ENCODE peak calls at places on chromosomes 4 and X, in six cellular contexts. I, X, C, E, A and O are unnamed samples.
A peak's percentile ranks its signal among the peaks of the same experiment; 100 is the strongest.

GRCh38 chrX:22652596-22652995 is 347.2 kb upstream of the DDX53 start:
- DNase-seq in I (no peak), X (no peak), C (peak; percentile 8), E (no peak), A (no peak), O (peak; percentile 18)

GRCh38 chr4:128275351-128275750 is 12.3 kb downstream of the PGRMC2 start:
- DNase-seq in I (no peak), X (no peak), C (no peak), E (no peak), A (no peak), O (no peak)

GRCh38 chrX:36961590-36961989 is 46.6 kb upstream of the FAM47C start:
- DNase-seq in I (no peak), X (peak; percentile 15), C (peak; percentile 1), E (no peak), A (no peak), O (no peak)

GRCh38 chr4:147731611-147732515 is at the start of gene ARHGAP10:
- DNase-seq in I (peak; percentile 54), X (no peak), C (no peak), E (no peak), A (no peak), O (peak; percentile 63)

GRCh38 chr4:120769227-120769626 is 153.3 kb downstream of the PRDM5 start:
- DNase-seq in I (no peak), X (peak; percentile 16), C (no peak), E (no peak), A (no peak), O (no peak)

GRCh38 chrX:72621163-72621562 is 48.5 kb upstream of the HDAC8 start:
- DNase-seq in I (no peak), X (no peak), C (no peak), E (no peak), A (no peak), O (no peak)

GRCh38 chr4:38591617-38592337 is 72.2 kb upstream of the KLF3 start:
- DNase-seq in I (no peak), X (no peak), C (no peak), E (no peak), A (no peak), O (no peak)

GRCh38 chrX:69504626-69505612 is 793 bp downstream of the NALF2 start:
- DNase-seq in I (no peak), X (no peak), C (no peak), E (no peak), A (no peak), O (no peak)

GRCh38 chr4:152983774-152984411 is 47.8 kb downstream of the FHDC1 start:
- DNase-seq in I (no peak), X (no peak), C (no peak), E (no peak), A (no peak), O (no peak)

GRCh38 chr4:82462415-82462831 is 32.0 kb downstream of the ENOPH1 start:
- DNase-seq in I (peak; percentile 92), X (peak; percentile 73), C (peak; percentile 73), E (peak; percentile 54), A (peak; percentile 64), O (peak; percentile 93)

GRCh38 chrX:53440101-53440500 is 5.9 kb upstream of the HSD17B10 start:
- DNase-seq in I (no peak), X (no peak), C (no peak), E (no peak), A (no peak), O (no peak)
- TF ChIP-seq SP1 in I (no peak), X (no peak), C (no peak), E (no peak), A (no peak), O (no peak)

GRCh38 chr4:4761128-4761991 is 98.1 kb upstream of the MSX1 start:
- DNase-seq in I (peak; percentile 16), X (peak; percentile 76), C (peak; percentile 20), E (no peak), A (no peak), O (peak; percentile 69)

GRCh38 chr4:4763815-4764202 is 95.7 kb upstream of the MSX1 start:
- DNase-seq in I (no peak), X (peak; percentile 52), C (peak; percentile 25), E (no peak), A (no peak), O (no peak)

GRCh38 chr4:4764506-4764905 is 95.0 kb upstream of the MSX1 start:
- DNase-seq in I (no peak), X (no peak), C (no peak), E (no peak), A (no peak), O (no peak)

GRCh38 chr4:4762909-4763814 is 96.3 kb upstream of the MSX1 start:
- DNase-seq in I (no peak), X (peak; percentile 98), C (no peak), E (peak; percentile 86), A (no peak), O (peak; percentile 38)

GRCh38 chr4:4762300-4762699 is 97.2 kb upstream of the MSX1 start:
- DNase-seq in I (no peak), X (no peak), C (no peak), E (no peak), A (no peak), O (no peak)
- TF ChIP-seq MAX in I (no peak), X (no peak), C (no peak), E (no peak), A (no peak), O (no peak)

GRCh38 chr4:179750374-179750773 is 2308.1 kb upstream of the AGA start:
- DNase-seq in I (no peak), X (no peak), C (no peak), E (no peak), A (no peak), O (no peak)
- TF ChIP-seq SP1 in I (no peak), X (no peak), C (no peak), E (no peak), A (no peak), O (no peak)

GRCh38 chr4:42767669-42768068 is 110.8 kb upstream of the ATP8A1 start:
- DNase-seq in I (no peak), X (no peak), C (no peak), E (no peak), A (no peak), O (peak; percentile 16)

GRCh38 chr4:42761804-42762203 is 104.9 kb upstream of the ATP8A1 start:
- DNase-seq in I (no peak), X (no peak), C (no peak), E (no peak), A (no peak), O (no peak)
- TF ChIP-seq MAX in I (no peak), X (no peak), C (no peak), E (no peak), A (no peak), O (no peak)

GRCh38 chr4:107854326-107855030 is 29.7 kb downstream of the SGMS2 start:
- DNase-seq in I (no peak), X (no peak), C (no peak), E (no peak), A (no peak), O (no peak)

GRCh38 chr4:107857741-107858140 is 33.0 kb downstream of the SGMS2 start:
- DNase-seq in I (no peak), X (no peak), C (no peak), E (no peak), A (no peak), O (peak; percentile 12)

GRCh38 chr4:107855723-107856122 is 31.0 kb downstream of the SGMS2 start:
- DNase-seq in I (no peak), X (no peak), C (no peak), E (no peak), A (no peak), O (no peak)

GRCh38 chr4:107856901-107857300 is 32.2 kb downstream of the SGMS2 start:
- DNase-seq in I (no peak), X (no peak), C (no peak), E (no peak), A (no peak), O (no peak)

GRCh38 chr4:107858158-107858742 is 33.5 kb downstream of the SGMS2 start:
- DNase-seq in I (no peak), X (no peak), C (no peak), E (no peak), A (no peak), O (no peak)
- TF ChIP-seq SP1 in I (no peak), X (no peak), C (no peak), E (no peak), A (no peak), O (no peak)

GRCh38 chr4:65845169-65845568 is 174.9 kb upstream of the EPHA5 start:
- DNase-seq in I (no peak), X (no peak), C (no peak), E (no peak), A (no peak), O (no peak)
- TF ChIP-seq MAX in I (no peak), X (no peak), C (no peak), E (no peak), A (no peak), O (no peak)

GRCh38 chrX:45952030-45952429 is 593.2 kb downstream of the ZNF674 start:
- DNase-seq in I (no peak), X (no peak), C (no peak), E (no peak), A (no peak), O (peak; percentile 17)
- TF ChIP-seq SP1 in I (no peak), X (no peak), C (no peak), E (no peak), A (no peak), O (no peak)

GRCh38 chr4:102358128-102358527 is 12.8 kb upstream of the SLC39A8 start:
- DNase-seq in I (no peak), X (no peak), C (no peak), E (no peak), A (no peak), O (no peak)
- TF ChIP-seq MAX in I (no peak), X (no peak), C (no peak), E (no peak), A (no peak), O (no peak)